ENCODE peak calls at places on chromosomes 4 and X, in eight cellular contexts. One of them, this sample, is unnamed.

GRCh38 chrX:19725545-19726102 is 161.8 kb downstream of the SH3KBP1 start:
- DNase-seq in stimulated activated CD8-positive, alpha-beta memory T cell treated with anti-CD3 and anti-CD28 coated beads, Interleukin-7, amount 100 ng/mL, for 4 hours: no peak
- DNase-seq in COLO829: no peak
- DNase-seq in activated CD4-positive, alpha-beta T cell treated with anti-CD3 and anti-CD28 coated beads, Interleukin-2, amount 10 ng/mL, durations not matched to agents 7 days and 5 days: no peak
- DNase-seq in GM03348: no peak
- DNase-seq in neural crest cell: no peak
- DNase-seq in T-helper 17 cell: no peak
- DNase-seq in tibial artery: no peak
- DNase-seq in this sample: no peak

GRCh38 chr4:170111546-170111945 is 21.8 kb upstream of the AADAT start:
- DNase-seq in GM03348: no peak
- DNase-seq in neural crest cell: no peak
- DNase-seq in stimulated activated CD8-positive, alpha-beta memory T cell treated with anti-CD3 and anti-CD28 coated beads, Interleukin-7, amount 100 ng/mL, for 4 hours: no peak
- DNase-seq in activated CD4-positive, alpha-beta T cell treated with anti-CD3 and anti-CD28 coated beads, Interleukin-2, amount 10 ng/mL, durations not matched to agents 7 days and 5 days: no peak
- DNase-seq in T-helper 17 cell: no peak
- DNase-seq in tibial artery: no peak
- DNase-seq in COLO829: no peak
- DNase-seq in this sample: no peak

GRCh38 chr4:38089961-38090360 is 129.8 kb downstream of the PTTG2 start:
- DNase-seq in T-helper 17 cell: no peak
- DNase-seq in GM03348: no peak
- DNase-seq in neural crest cell: no peak
- DNase-seq in stimulated activated CD8-positive, alpha-beta memory T cell treated with anti-CD3 and anti-CD28 coated beads, Interleukin-7, amount 100 ng/mL, for 4 hours: no peak
- DNase-seq in COLO829: no peak
- DNase-seq in activated CD4-positive, alpha-beta T cell treated with anti-CD3 and anti-CD28 coated beads, Interleukin-2, amount 10 ng/mL, durations not matched to agents 7 days and 5 days: no peak
- DNase-seq in tibial artery: no peak
- DNase-seq in this sample: no peak

GRCh38 chrX:153413731-153414130 is 2.5 kb downstream of the ZFP92 start:
- DNase-seq in tibial artery: no peak
- DNase-seq in COLO829: no peak
- DNase-seq in stimulated activated CD8-positive, alpha-beta memory T cell treated with anti-CD3 and anti-CD28 coated beads, Interleukin-7, amount 100 ng/mL, for 4 hours: no peak
- DNase-seq in GM03348: no peak
- DNase-seq in neural crest cell: no peak
- DNase-seq in T-helper 17 cell: no peak
- DNase-seq in activated CD4-positive, alpha-beta T cell treated with anti-CD3 and anti-CD28 coated beads, Interleukin-2, amount 10 ng/mL, durations not matched to agents 7 days and 5 days: no peak
- DNase-seq in this sample: no peak

GRCh38 chr4:141346144-141346543 is 125.4 kb downstream of the ZNF330 start:
- DNase-seq in COLO829: peak; percentile 79
- DNase-seq in GM03348: peak; percentile 75
- DNase-seq in T-helper 17 cell: no peak
- DNase-seq in activated CD4-positive, alpha-beta T cell treated with anti-CD3 and anti-CD28 coated beads, Interleukin-2, amount 10 ng/mL, durations not matched to agents 7 days and 5 days: no peak
- DNase-seq in neural crest cell: no peak
- DNase-seq in stimulated activated CD8-positive, alpha-beta memory T cell treated with anti-CD3 and anti-CD28 coated beads, Interleukin-7, amount 100 ng/mL, for 4 hours: no peak
- DNase-seq in tibial artery: no peak
- DNase-seq in this sample: peak; percentile 68

GRCh38 chrX:50988649-50989048 is 78.1 kb downstream of the BMP15 start:
- DNase-seq in tibial artery: no peak
- DNase-seq in activated CD4-positive, alpha-beta T cell treated with anti-CD3 and anti-CD28 coated beads, Interleukin-2, amount 10 ng/mL, durations not matched to agents 7 days and 5 days: peak; percentile 24
- DNase-seq in GM03348: peak; percentile 32
- DNase-seq in neural crest cell: peak; percentile 26
- DNase-seq in T-helper 17 cell: no peak
- DNase-seq in COLO829: no peak
- DNase-seq in stimulated activated CD8-positive, alpha-beta memory T cell treated with anti-CD3 and anti-CD28 coated beads, Interleukin-7, amount 100 ng/mL, for 4 hours: no peak
- DNase-seq in this sample: peak; percentile 59

GRCh38 chr4:70945046-70945445 is 42.9 kb downstream of the MOB1B start:
- DNase-seq in stimulated activated CD8-positive, alpha-beta memory T cell treated with anti-CD3 and anti-CD28 coated beads, Interleukin-7, amount 100 ng/mL, for 4 hours: no peak
- DNase-seq in GM03348: no peak
- DNase-seq in tibial artery: no peak
- DNase-seq in T-helper 17 cell: no peak
- DNase-seq in neural crest cell: no peak
- DNase-seq in COLO829: no peak
- DNase-seq in activated CD4-positive, alpha-beta T cell treated with anti-CD3 and anti-CD28 coated beads, Interleukin-2, amount 10 ng/mL, durations not matched to agents 7 days and 5 days: no peak
- DNase-seq in this sample: no peak

GRCh38 chr4:183915976-183916375 is 10.9 kb downstream of the STOX2 start:
- DNase-seq in T-helper 17 cell: no peak
- DNase-seq in tibial artery: no peak
- DNase-seq in COLO829: no peak
- DNase-seq in GM03348: no peak
- DNase-seq in neural crest cell: no peak
- DNase-seq in stimulated activated CD8-positive, alpha-beta memory T cell treated with anti-CD3 and anti-CD28 coated beads, Interleukin-7, amount 100 ng/mL, for 4 hours: no peak
- DNase-seq in activated CD4-positive, alpha-beta T cell treated with anti-CD3 and anti-CD28 coated beads, Interleukin-2, amount 10 ng/mL, durations not matched to agents 7 days and 5 days: no peak
- DNase-seq in this sample: no peak

GRCh38 chr4:2941138-2942036 is 21.8 kb downstream of the NOP14 start:
- DNase-seq in T-helper 17 cell: no peak
- DNase-seq in neural crest cell: no peak
- DNase-seq in stimulated activated CD8-positive, alpha-beta memory T cell treated with anti-CD3 and anti-CD28 coated beads, Interleukin-7, amount 100 ng/mL, for 4 hours: no peak
- DNase-seq in tibial artery: no peak
- DNase-seq in activated CD4-positive, alpha-beta T cell treated with anti-CD3 and anti-CD28 coated beads, Interleukin-2, amount 10 ng/mL, durations not matched to agents 7 days and 5 days: peak; percentile 4
- DNase-seq in COLO829: no peak
- DNase-seq in GM03348: no peak
- DNase-seq in this sample: no peak

GRCh38 chrX:123580871-123581270 is 152.0 kb downstream of the THOC2 start:
- DNase-seq in neural crest cell: no peak
- DNase-seq in GM03348: no peak
- DNase-seq in T-helper 17 cell: no peak
- DNase-seq in activated CD4-positive, alpha-beta T cell treated with anti-CD3 and anti-CD28 coated beads, Interleukin-2, amount 10 ng/mL, durations not matched to agents 7 days and 5 days: no peak
- DNase-seq in tibial artery: no peak
- DNase-seq in COLO829: no peak
- DNase-seq in stimulated activated CD8-positive, alpha-beta memory T cell treated with anti-CD3 and anti-CD28 coated beads, Interleukin-7, amount 100 ng/mL, for 4 hours: no peak
- DNase-seq in this sample: no peak

GRCh38 chr4:142940614-142941013 is 94.5 kb upstream of the INPP4B start:
- DNase-seq in stimulated activated CD8-positive, alpha-beta memory T cell treated with anti-CD3 and anti-CD28 coated beads, Interleukin-7, amount 100 ng/mL, for 4 hours: no peak
- DNase-seq in T-helper 17 cell: no peak
- DNase-seq in neural crest cell: no peak
- DNase-seq in activated CD4-positive, alpha-beta T cell treated with anti-CD3 and anti-CD28 coated beads, Interleukin-2, amount 10 ng/mL, durations not matched to agents 7 days and 5 days: no peak
- DNase-seq in tibial artery: no peak
- DNase-seq in GM03348: no peak
- DNase-seq in COLO829: no peak
- DNase-seq in this sample: no peak

GRCh38 chrX:80578518-80579105 is 158.4 kb downstream of the TENT5D start:
- DNase-seq in activated CD4-positive, alpha-beta T cell treated with anti-CD3 and anti-CD28 coated beads, Interleukin-2, amount 10 ng/mL, durations not matched to agents 7 days and 5 days: no peak
- DNase-seq in tibial artery: no peak
- DNase-seq in stimulated activated CD8-positive, alpha-beta memory T cell treated with anti-CD3 and anti-CD28 coated beads, Interleukin-7, amount 100 ng/mL, for 4 hours: no peak
- DNase-seq in COLO829: peak; percentile 28
- DNase-seq in GM03348: peak; percentile 35
- DNase-seq in neural crest cell: no peak
- DNase-seq in T-helper 17 cell: no peak
- DNase-seq in this sample: peak; percentile 63

GRCh38 chrX:48573690-48574269 is 504 bp upstream of the RBM3 start:
- DNase-seq in tibial artery: peak; percentile 36
- DNase-seq in activated CD4-positive, alpha-beta T cell treated with anti-CD3 and anti-CD28 coated beads, Interleukin-2, amount 10 ng/mL, durations not matched to agents 7 days and 5 days: peak; percentile 28
- DNase-seq in stimulated activated CD8-positive, alpha-beta memory T cell treated with anti-CD3 and anti-CD28 coated beads, Interleukin-7, amount 100 ng/mL, for 4 hours: no peak
- DNase-seq in neural crest cell: no peak
- DNase-seq in COLO829: peak; percentile 57
- DNase-seq in T-helper 17 cell: no peak
- DNase-seq in GM03348: no peak
- DNase-seq in this sample: peak; percentile 77

GRCh38 chr4:97656034-97656720 is 487.1 kb downstream of the STPG2 start:
- DNase-seq in activated CD4-positive, alpha-beta T cell treated with anti-CD3 and anti-CD28 coated beads, Interleukin-2, amount 10 ng/mL, durations not matched to agents 7 days and 5 days: no peak
- DNase-seq in GM03348: no peak
- DNase-seq in T-helper 17 cell: no peak
- DNase-seq in COLO829: peak; percentile 15
- DNase-seq in stimulated activated CD8-positive, alpha-beta memory T cell treated with anti-CD3 and anti-CD28 coated beads, Interleukin-7, amount 100 ng/mL, for 4 hours: no peak
- DNase-seq in tibial artery: peak; percentile 25
- DNase-seq in neural crest cell: no peak
- DNase-seq in this sample: peak; percentile 81

GRCh38 chr4:109026588-109026987 is 263.7 kb upstream of the ETNPPL start:
- DNase-seq in activated CD4-positive, alpha-beta T cell treated with anti-CD3 and anti-CD28 coated beads, Interleukin-2, amount 10 ng/mL, durations not matched to agents 7 days and 5 days: no peak
- DNase-seq in neural crest cell: no peak
- DNase-seq in GM03348: no peak
- DNase-seq in T-helper 17 cell: no peak
- DNase-seq in tibial artery: no peak
- DNase-seq in COLO829: no peak
- DNase-seq in stimulated activated CD8-positive, alpha-beta memory T cell treated with anti-CD3 and anti-CD28 coated beads, Interleukin-7, amount 100 ng/mL, for 4 hours: no peak
- DNase-seq in this sample: no peak

GRCh38 chr4:36038521-36038920 is 205.8 kb downstream of the ARAP2 start:
- DNase-seq in T-helper 17 cell: no peak
- DNase-seq in neural crest cell: no peak
- DNase-seq in tibial artery: no peak
- DNase-seq in COLO829: no peak
- DNase-seq in stimulated activated CD8-positive, alpha-beta memory T cell treated with anti-CD3 and anti-CD28 coated beads, Interleukin-7, amount 100 ng/mL, for 4 hours: no peak
- DNase-seq in activated CD4-positive, alpha-beta T cell treated with anti-CD3 and anti-CD28 coated beads, Interleukin-2, amount 10 ng/mL, durations not matched to agents 7 days and 5 days: no peak
- DNase-seq in GM03348: no peak
- DNase-seq in this sample: no peak

GRCh38 chrX:20372533-20372932 is 105.8 kb upstream of the RPS6KA3 start:
- DNase-seq in stimulated activated CD8-positive, alpha-beta memory T cell treated with anti-CD3 and anti-CD28 coated beads, Interleukin-7, amount 100 ng/mL, for 4 hours: no peak
- DNase-seq in GM03348: peak; percentile 51
- DNase-seq in activated CD4-positive, alpha-beta T cell treated with anti-CD3 and anti-CD28 coated beads, Interleukin-2, amount 10 ng/mL, durations not matched to agents 7 days and 5 days: no peak
- DNase-seq in tibial artery: no peak
- DNase-seq in neural crest cell: no peak
- DNase-seq in T-helper 17 cell: no peak
- DNase-seq in COLO829: no peak
- DNase-seq in this sample: no peak

GRCh38 chrX:119753639-119754257 is 4.6 kb upstream of the SOWAHD start:
- DNase-seq in T-helper 17 cell: no peak
- DNase-seq in tibial artery: no peak
- DNase-seq in COLO829: peak; percentile 25
- DNase-seq in stimulated activated CD8-positive, alpha-beta memory T cell treated with anti-CD3 and anti-CD28 coated beads, Interleukin-7, amount 100 ng/mL, for 4 hours: no peak
- DNase-seq in activated CD4-positive, alpha-beta T cell treated with anti-CD3 and anti-CD28 coated beads, Interleukin-2, amount 10 ng/mL, durations not matched to agents 7 days and 5 days: peak; percentile 80
- DNase-seq in GM03348: peak; percentile 42
- DNase-seq in neural crest cell: peak; percentile 6
- DNase-seq in this sample: peak; percentile 65

GRCh38 chr4:101597204-101597603 is 193.3 kb upstream of the BANK1 start:
- DNase-seq in stimulated activated CD8-positive, alpha-beta memory T cell treated with anti-CD3 and anti-CD28 coated beads, Interleukin-7, amount 100 ng/mL, for 4 hours: no peak
- DNase-seq in activated CD4-positive, alpha-beta T cell treated with anti-CD3 and anti-CD28 coated beads, Interleukin-2, amount 10 ng/mL, durations not matched to agents 7 days and 5 days: peak; percentile 40
- DNase-seq in tibial artery: no peak
- DNase-seq in COLO829: no peak
- DNase-seq in neural crest cell: no peak
- DNase-seq in GM03348: no peak
- DNase-seq in T-helper 17 cell: no peak
- DNase-seq in this sample: peak; percentile 26

GRCh38 chrX:276588-277171 is 4.5 kb upstream of the PLCXD1 start:
- DNase-seq in neural crest cell: no peak
- DNase-seq in COLO829: no peak
- DNase-seq in GM03348: peak; percentile 67
- DNase-seq in activated CD4-positive, alpha-beta T cell treated with anti-CD3 and anti-CD28 coated beads, Interleukin-2, amount 10 ng/mL, durations not matched to agents 7 days and 5 days: peak; percentile 8
- DNase-seq in tibial artery: peak; percentile 22
- DNase-seq in stimulated activated CD8-positive, alpha-beta memory T cell treated with anti-CD3 and anti-CD28 coated beads, Interleukin-7, amount 100 ng/mL, for 4 hours: no peak
- DNase-seq in T-helper 17 cell: no peak
- DNase-seq in this sample: no peak

GRCh38 chrX:9888953-9889470 is 78.1 kb upstream of the CLDN34 start:
- DNase-seq in tibial artery: no peak
- DNase-seq in COLO829: no peak
- DNase-seq in GM03348: no peak
- DNase-seq in activated CD4-positive, alpha-beta T cell treated with anti-CD3 and anti-CD28 coated beads, Interleukin-2, amount 10 ng/mL, durations not matched to agents 7 days and 5 days: no peak
- DNase-seq in T-helper 17 cell: no peak
- DNase-seq in stimulated activated CD8-positive, alpha-beta memory T cell treated with anti-CD3 and anti-CD28 coated beads, Interleukin-7, amount 100 ng/mL, for 4 hours: no peak
- DNase-seq in neural crest cell: no peak
- DNase-seq in this sample: no peak

GRCh38 chrX:150308041-150308440 is 55.1 kb upstream of the MAMLD1 start:
- DNase-seq in tibial artery: no peak
- DNase-seq in T-helper 17 cell: no peak
- DNase-seq in stimulated activated CD8-positive, alpha-beta memory T cell treated with anti-CD3 and anti-CD28 coated beads, Interleukin-7, amount 100 ng/mL, for 4 hours: no peak
- DNase-seq in neural crest cell: no peak
- DNase-seq in COLO829: no peak
- DNase-seq in activated CD4-positive, alpha-beta T cell treated with anti-CD3 and anti-CD28 coated beads, Interleukin-2, amount 10 ng/mL, durations not matched to agents 7 days and 5 days: no peak
- DNase-seq in GM03348: no peak
- DNase-seq in this sample: no peak

GRCh38 chr4:5962416-5962815 is 55.8 kb downstream of the C4orf50 start:
- DNase-seq in T-helper 17 cell: no peak
- DNase-seq in GM03348: no peak
- DNase-seq in tibial artery: no peak
- DNase-seq in activated CD4-positive, alpha-beta T cell treated with anti-CD3 and anti-CD28 coated beads, Interleukin-2, amount 10 ng/mL, durations not matched to agents 7 days and 5 days: no peak
- DNase-seq in neural crest cell: no peak
- DNase-seq in COLO829: no peak
- DNase-seq in stimulated activated CD8-positive, alpha-beta memory T cell treated with anti-CD3 and anti-CD28 coated beads, Interleukin-7, amount 100 ng/mL, for 4 hours: no peak
- DNase-seq in this sample: no peak